ENCODE peak calls at places on chromosome 19, in four cellular contexts. One of them, this sample, is unnamed.

GRCh38 chr19:6047741-6048231 is 62.5 kb downstream of the RFX2 start:
- DNase-seq in mucosa of descending colon: no peak
- DNase-seq in psoas muscle: no peak
- DNase-seq in A549: peak; percentile 58
- DNase-seq in this sample: no peak

GRCh38 chr19:19627716-19628498 is at the start of gene LPAR2:
- DNase-seq in A549: no peak
- DNase-seq in psoas muscle: no peak
- DNase-seq in mucosa of descending colon: peak; percentile 87
- DNase-seq in this sample: no peak

GRCh38 chr19:13284929-13285928 is 135.0 kb downstream of the IER2 start:
- DNase-seq in mucosa of descending colon: no peak
- DNase-seq in A549: no peak
- DNase-seq in psoas muscle: no peak
- DNase-seq in this sample: no peak

GRCh38 chr19:32924200-32924599 is 47.6 kb downstream of the CEP89 start:
- DNase-seq in A549: peak; percentile 58
- DNase-seq in mucosa of descending colon: no peak
- DNase-seq in psoas muscle: no peak
- DNase-seq in this sample: no peak

GRCh38 chr19:45446295-45446694 is 21.5 kb upstream of the FOSB start:
- DNase-seq in A549: peak; percentile 83
- DNase-seq in mucosa of descending colon: no peak
- DNase-seq in psoas muscle: no peak
- DNase-seq in this sample: no peak

GRCh38 chr19:34243876-34244578 is 10.3 kb upstream of the GARRE1 start:
- DNase-seq in psoas muscle: no peak
- DNase-seq in mucosa of descending colon: no peak
- DNase-seq in A549: no peak
- DNase-seq in this sample: no peak

GRCh38 chr19:41808663-41809566 is 12.5 kb downstream of the CEACAM3 start:
- DNase-seq in psoas muscle: peak; percentile 27
- DNase-seq in mucosa of descending colon: no peak
- DNase-seq in A549: no peak
- DNase-seq in this sample: no peak

GRCh38 chr19:5947435-5947834 is 30.5 kb downstream of the RANBP3 start:
- DNase-seq in A549: no peak
- DNase-seq in mucosa of descending colon: peak; percentile 70
- DNase-seq in psoas muscle: peak; percentile 68
- DNase-seq in this sample: no peak

GRCh38 chr19:42159942-42160341 is 27.7 kb upstream of the POU2F2 start:
- DNase-seq in A549: no peak
- DNase-seq in mucosa of descending colon: no peak
- DNase-seq in psoas muscle: no peak
- DNase-seq in this sample: no peak

GRCh38 chr19:8835877-8836276 is 3.7 kb downstream of the MBD3L1 start:
- DNase-seq in A549: no peak
- DNase-seq in mucosa of descending colon: no peak
- DNase-seq in psoas muscle: no peak
- DNase-seq in this sample: no peak

GRCh38 chr19:45899919-45900589 is 2.4 kb downstream of the MYPOP start:
- DNase-seq in psoas muscle: no peak
- DNase-seq in mucosa of descending colon: no peak
- DNase-seq in A549: no peak
- DNase-seq in this sample: no peak

GRCh38 chr19:16778796-16779411 is 50.3 kb upstream of the SIN3B start:
- DNase-seq in A549: peak; percentile 81
- DNase-seq in mucosa of descending colon: no peak
- DNase-seq in psoas muscle: peak; percentile 19
- DNase-seq in this sample: no peak

GRCh38 chr19:33000510-33000909 is 28.5 kb downstream of the FAAP24 start:
- DNase-seq in A549: no peak
- DNase-seq in mucosa of descending colon: no peak
- DNase-seq in psoas muscle: no peak
- DNase-seq in this sample: no peak

GRCh38 chr19:29105629-29106352 is 107.2 kb downstream of the UQCRFS1 start:
- DNase-seq in A549: no peak
- DNase-seq in mucosa of descending colon: no peak
- DNase-seq in psoas muscle: no peak
- DNase-seq in this sample: no peak

GRCh38 chr19:40921005-40921897 is 39.2 kb upstream of the CYP2A7 start:
- DNase-seq in mucosa of descending colon: peak; percentile 74
- DNase-seq in psoas muscle: no peak
- DNase-seq in A549: peak; percentile 100
- DNase-seq in this sample: no peak

GRCh38 chr19:44658069-44658727 is 13.1 kb upstream of the CEACAM19 start:
- DNase-seq in mucosa of descending colon: no peak
- DNase-seq in A549: peak; percentile 53
- DNase-seq in psoas muscle: no peak
- DNase-seq in this sample: no peak

GRCh38 chr19:42199440-42200115 is 17.9 kb downstream of the DEDD2 start:
- DNase-seq in A549: no peak
- DNase-seq in psoas muscle: peak; percentile 43
- DNase-seq in mucosa of descending colon: peak; percentile 87
- DNase-seq in this sample: no peak

GRCh38 chr19:56973713-56974553 is 133.4 kb upstream of the PEG3 start:
- DNase-seq in mucosa of descending colon: no peak
- DNase-seq in A549: no peak
- DNase-seq in psoas muscle: no peak
- DNase-seq in this sample: no peak

GRCh38 chr19:13461536-13461935 is 44.7 kb downstream of the CACNA1A start:
- DNase-seq in mucosa of descending colon: no peak
- DNase-seq in A549: no peak
- DNase-seq in psoas muscle: no peak
- DNase-seq in this sample: no peak

GRCh38 chr19:53898680-53899341 is 10.3 kb upstream of the CACNG7 start:
- DNase-seq in mucosa of descending colon: no peak
- DNase-seq in psoas muscle: no peak
- DNase-seq in A549: peak; percentile 69
- DNase-seq in this sample: no peak

GRCh38 chr19:35306473-35307246 is 14.7 kb downstream of the MAG start:
- DNase-seq in mucosa of descending colon: no peak
- DNase-seq in psoas muscle: no peak
- DNase-seq in A549: no peak
- DNase-seq in this sample: no peak

GRCh38 chr19:55069137-55069858 is 6.3 kb upstream of the RDH13 start:
- DNase-seq in mucosa of descending colon: peak; percentile 88
- DNase-seq in psoas muscle: no peak
- DNase-seq in A549: peak; percentile 82
- DNase-seq in this sample: no peak

GRCh38 chr19:44660081-44660480 is 11.2 kb upstream of the CEACAM19 start:
- DNase-seq in mucosa of descending colon: no peak
- DNase-seq in psoas muscle: no peak
- DNase-seq in A549: no peak
- DNase-seq in this sample: no peak

GRCh38 chr19:14369399-14370168 is 11.7 kb upstream of the ADGRE5 start:
- DNase-seq in A549: no peak
- DNase-seq in mucosa of descending colon: peak; percentile 72
- DNase-seq in psoas muscle: no peak
- DNase-seq in this sample: no peak

GRCh38 chr19:45098521-45099464 is 5.8 kb downstream of the PPP1R37 start:
- DNase-seq in A549: no peak
- DNase-seq in psoas muscle: peak; percentile 52
- DNase-seq in mucosa of descending colon: no peak
- DNase-seq in this sample: no peak

GRCh38 chr19:13826652-13827235 is 31.5 kb downstream of the ZSWIM4 start:
- DNase-seq in psoas muscle: no peak
- DNase-seq in A549: no peak
- DNase-seq in mucosa of descending colon: no peak
- DNase-seq in this sample: no peak

GRCh38 chr19:49818691-49819331 is 722 bp downstream of the MED25 start:
- DNase-seq in A549: no peak
- DNase-seq in psoas muscle: no peak
- DNase-seq in mucosa of descending colon: peak; percentile 69
- DNase-seq in this sample: no peak

GRCh38 chr19:18800079-18800478 is 9.0 kb upstream of the COMP start:
- DNase-seq in mucosa of descending colon: no peak
- DNase-seq in A549: no peak
- DNase-seq in psoas muscle: no peak
- DNase-seq in this sample: no peak

GRCh38 chr19:43616954-43617353 is 2.5 kb downstream of the ZNF428 start:
- DNase-seq in mucosa of descending colon: no peak
- DNase-seq in psoas muscle: no peak
- DNase-seq in A549: no peak
- DNase-seq in this sample: no peak
- H3K4me3 ChIP-seq in mucosa of descending colon: no peak overlapping the region
- H3K4me3 ChIP-seq in psoas muscle: no peak overlapping the region
- H3K4me3 ChIP-seq in A549: no peak overlapping the region
- H3K4me3 ChIP-seq in this sample: no peak overlapping the region

DNA sequence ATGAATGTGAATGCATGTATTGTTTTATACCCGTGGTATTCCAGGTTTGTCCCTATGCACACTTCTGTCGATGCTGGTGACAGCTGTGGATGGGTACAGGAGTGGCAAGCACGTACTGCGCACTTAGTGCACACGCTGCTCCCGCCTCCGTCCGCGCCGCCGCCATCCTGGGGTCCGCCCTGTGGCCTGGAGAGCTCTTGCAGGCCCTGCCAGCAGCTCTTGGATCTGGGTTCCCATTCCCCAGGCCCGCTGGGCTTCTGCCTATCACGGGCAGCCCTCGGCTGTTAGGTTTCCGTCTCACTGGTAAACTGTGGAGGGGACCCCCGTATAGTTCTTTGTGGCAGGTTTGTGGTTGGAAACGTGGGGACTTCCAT is 4.0 kb downstream of the GNA11 start:
- DNase-seq in A549: no peak
- DNase-seq in psoas muscle: peak; percentile 52
- DNase-seq in mucosa of descending colon: peak; percentile 63
- DNase-seq in this sample: no peak
- TF ChIP-seq CTCF in A549: no peak
- TF ChIP-seq CTCF in psoas muscle: peak; percentile 16
- TF ChIP-seq CTCF in mucosa of descending colon: no peak
- TF ChIP-seq CTCF in this sample: no peak

GRCh38 chr19:47896019-47896418 is 9.9 kb upstream of the SULT2A1 start:
- DNase-seq in mucosa of descending colon: no peak
- DNase-seq in psoas muscle: no peak
- DNase-seq in A549: peak; percentile 38
- DNase-seq in this sample: no peak

GRCh38 chr19:47897857-47898256 is 11.7 kb upstream of the SULT2A1 start:
- DNase-seq in mucosa of descending colon: no peak
- DNase-seq in psoas muscle: no peak
- DNase-seq in A549: no peak
- DNase-seq in this sample: no peak

GRCh38 chr19:47899335-47899734 is 13.2 kb upstream of the SULT2A1 start:
- DNase-seq in psoas muscle: no peak
- DNase-seq in A549: no peak
- DNase-seq in mucosa of descending colon: no peak
- DNase-seq in this sample: no peak

GRCh38 chr19:47901370-47901769 is 15.3 kb upstream of the SULT2A1 start:
- DNase-seq in A549: no peak
- DNase-seq in psoas muscle: no peak
- DNase-seq in mucosa of descending colon: no peak
- DNase-seq in this sample: no peak
- H3K4me3 ChIP-seq in A549: no peak overlapping the region
- H3K4me3 ChIP-seq in psoas muscle: no peak overlapping the region
- H3K4me3 ChIP-seq in mucosa of descending colon: no peak overlapping the region
- H3K4me3 ChIP-seq in this sample: no peak overlapping the region

GRCh38 chr19:11291415-11291814 is 4.5 kb upstream of the TSPAN16 start:
- DNase-seq in psoas muscle: no peak
- DNase-seq in mucosa of descending colon: no peak
- DNase-seq in A549: no peak
- DNase-seq in this sample: no peak

GRCh38 chr19:11284535-11284934 is 11.4 kb upstream of the TSPAN16 start:
- DNase-seq in A549: no peak
- DNase-seq in psoas muscle: no peak
- DNase-seq in mucosa of descending colon: no peak
- DNase-seq in this sample: no peak

GRCh38 chr19:11291991-11292390 is 4.0 kb upstream of the TSPAN16 start:
- DNase-seq in A549: no peak
- DNase-seq in psoas muscle: no peak
- DNase-seq in mucosa of descending colon: no peak
- DNase-seq in this sample: no peak

GRCh38 chr19:11286312-11286974 is 9.5 kb upstream of the TSPAN16 start:
- DNase-seq in mucosa of descending colon: no peak
- DNase-seq in A549: no peak
- DNase-seq in psoas muscle: no peak
- DNase-seq in this sample: no peak

GRCh38 chr19:11288349-11288748 is 7.6 kb upstream of the TSPAN16 start:
- DNase-seq in psoas muscle: no peak
- DNase-seq in mucosa of descending colon: no peak
- DNase-seq in A549: peak; percentile 32
- DNase-seq in this sample: no peak
- TF ChIP-seq CTCF in psoas muscle: peak; percentile 27
- TF ChIP-seq CTCF in mucosa of descending colon: no peak
- TF ChIP-seq CTCF in A549: no peak
- TF ChIP-seq CTCF in this sample: peak; percentile 37

GRCh38 chr19:15452111-15453047 is 2.6 kb upstream of the WIZ start:
- DNase-seq in psoas muscle: peak; percentile 93
- DNase-seq in mucosa of descending colon: peak; percentile 88
- DNase-seq in A549: peak; percentile 86
- DNase-seq in this sample: no peak
- H3K4me3 ChIP-seq in psoas muscle: peak overlapping the region; percentile 66
- H3K4me3 ChIP-seq in mucosa of descending colon: no peak overlapping the region
- H3K4me3 ChIP-seq in A549: no peak overlapping the region
- H3K4me3 ChIP-seq in this sample: peak overlapping the region; percentile 49

DNA sequence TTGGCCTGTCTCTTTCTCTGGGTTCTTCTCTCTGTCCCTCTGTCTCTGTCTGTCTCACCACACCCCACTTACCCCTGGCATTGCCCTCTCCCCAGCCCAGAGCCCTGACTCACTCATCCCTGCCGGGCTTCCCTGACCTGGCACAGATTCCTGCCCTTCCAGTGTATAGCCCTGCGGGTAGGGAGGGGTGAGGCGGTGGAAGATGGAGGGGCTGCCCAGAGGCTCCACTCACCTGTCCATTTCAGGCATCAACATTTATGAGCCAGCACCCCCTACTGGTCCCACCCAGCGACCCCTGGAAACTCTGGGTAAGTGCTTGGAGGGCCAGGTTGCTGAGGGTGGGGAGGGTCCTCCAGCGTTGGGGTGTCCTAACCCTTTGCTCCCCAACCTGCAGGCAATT is 1.0 kb downstream of the NCCRP1 start:
- DNase-seq in A549: no peak
- DNase-seq in mucosa of descending colon: no peak
- DNase-seq in psoas muscle: no peak
- DNase-seq in this sample: no peak
- TF ChIP-seq CTCF in A549: peak; percentile 33
- TF ChIP-seq CTCF in mucosa of descending colon: no peak
- TF ChIP-seq CTCF in psoas muscle: no peak
- TF ChIP-seq CTCF in this sample: no peak

DNA sequence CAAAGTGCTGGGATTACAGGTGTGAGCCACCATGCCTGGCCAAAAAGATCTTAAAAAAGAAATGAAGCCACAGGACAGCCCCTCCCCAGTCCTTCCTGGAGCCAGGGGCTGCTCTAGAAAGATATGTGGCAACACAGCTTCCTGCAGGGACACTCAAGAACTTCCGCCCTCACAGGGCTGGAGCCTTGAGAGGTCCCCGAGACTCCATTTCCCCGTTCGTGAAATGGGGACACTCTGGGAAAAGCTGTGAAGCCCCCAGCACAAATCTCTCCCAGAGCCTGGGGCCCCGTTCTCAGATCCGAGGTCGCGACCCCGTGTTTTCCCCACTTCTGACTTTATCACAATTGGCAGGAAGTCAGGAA is 2.5 kb upstream of the GPX4 start:
- DNase-seq in psoas muscle: peak; percentile 65
- DNase-seq in mucosa of descending colon: no peak
- DNase-seq in A549: no peak
- DNase-seq in this sample: no peak
- H3K4me3 ChIP-seq in psoas muscle: peak overlapping the region; percentile 1
- H3K4me3 ChIP-seq in mucosa of descending colon: no peak overlapping the region
- H3K4me3 ChIP-seq in A549: no peak overlapping the region
- H3K4me3 ChIP-seq in this sample: no peak overlapping the region

GRCh38 chr19:3039641-3040077 is 10.6 kb upstream of the TLE2 start:
- DNase-seq in psoas muscle: peak; percentile 53
- DNase-seq in mucosa of descending colon: no peak
- DNase-seq in A549: peak; percentile 41
- DNase-seq in this sample: no peak
- TF ChIP-seq CTCF in psoas muscle: no peak
- TF ChIP-seq CTCF in mucosa of descending colon: no peak
- TF ChIP-seq CTCF in A549: no peak
- TF ChIP-seq CTCF in this sample: no peak

This sample was measured in AG04449.